ENCODE peak calls at places on chromosomes 5 and 9, in seven cellular contexts. I, H, E, Z, S, R and P are unnamed samples.

GRCh38 chr9:87342743-87343142 is 154.9 kb upstream of the DAPK1 start:
- DNase-seq in I (no peak), H (no peak), E (no peak), Z (peak), S (no peak), R (no peak), P (no peak)

GRCh38 chr5:107806271-107806670 is 135.5 kb upstream of the EFNA5 start:
- DNase-seq in I (peak), H (no peak), E (no peak), Z (no peak), S (no peak), R (no peak), P (no peak)

GRCh38 chr9:137240321-137240840 is 706 bp upstream of the TUBB4B start:
- DNase-seq in I (peak), H (peak), E (no peak), Z (peak), S (no peak), R (peak), P (peak)

GRCh38 chr9:127537014-127537413 is 75.1 kb upstream of the STXBP1 start:
- DNase-seq in I (no peak), H (no peak), E (no peak), Z (no peak), S (no peak), R (no peak), P (no peak)

GRCh38 chr5:144183254-144183889 is 12.7 kb downstream of the KCTD16 start:
- DNase-seq in I (no peak), H (no peak), E (no peak), Z (no peak), S (no peak), R (no peak), P (no peak)

GRCh38 chr5:113181853-113182490 is 205.4 kb downstream of the DCP2 start:
- DNase-seq in I (peak), H (no peak), E (no peak), Z (no peak), S (no peak), R (no peak), P (no peak)

GRCh38 chr5:960551-960950 is 48.1 kb upstream of the NKD2 start:
- DNase-seq in I (no peak), H (peak), E (no peak), Z (no peak), S (no peak), R (no peak), P (no peak)

GRCh38 chr5:167982-168660 is 23.2 kb upstream of the LRRC14B start:
- DNase-seq in I (peak), H (peak), E (no peak), Z (peak), S (no peak), R (no peak), P (no peak)

GRCh38 chr9:11749396-11749795 is 943.8 kb upstream of the TYRP1 start:
- DNase-seq in I (no peak), H (no peak), E (no peak), Z (no peak), S (no peak), R (no peak), P (no peak)

GRCh38 chr9:107447834-107448233 is 41.7 kb downstream of the KLF4 start:
- DNase-seq in I (no peak), H (no peak), E (no peak), Z (no peak), S (no peak), R (no peak), P (no peak)

GRCh38 chr9:38117646-38118045 is 48.6 kb upstream of the SHB start:
- DNase-seq in I (peak), H (peak), E (no peak), Z (no peak), S (no peak), R (no peak), P (no peak)

GRCh38 chr9:91789941-91790340 is 160.1 kb downstream of the ROR2 start:
- DNase-seq in I (no peak), H (no peak), E (no peak), Z (no peak), S (no peak), R (no peak), P (no peak)

GRCh38 chr5:72951850-72952468 is 3.9 kb upstream of the FCHO2 start:
- DNase-seq in I (no peak), H (no peak), E (no peak), Z (no peak), S (no peak), R (no peak), P (no peak)

GRCh38 chr5:61304611-61305369 is 27.3 kb upstream of the ZSWIM6 start:
- DNase-seq in I (no peak), H (peak), E (no peak), Z (no peak), S (no peak), R (no peak), P (no peak)

GRCh38 chr5:115179959-115180709 is 10.4 kb upstream of the TRIM36 start:
- DNase-seq in I (peak), H (peak), E (peak), Z (peak), S (no peak), R (no peak), P (no peak)

GRCh38 chr5:142969186-142969585 is 199.0 kb downstream of the ARHGAP26 start:
- DNase-seq in I (no peak), H (no peak), E (no peak), Z (no peak), S (no peak), R (no peak), P (no peak)

GRCh38 chr5:116573617-116574431 is 799 bp downstream of the SEMA6A start:
- DNase-seq in I (peak), H (peak), E (peak), Z (peak), S (no peak), R (no peak), P (no peak)

GRCh38 chr9:69899491-69899890 is 78.9 kb downstream of the CFAP95 start:
- DNase-seq in I (no peak), H (no peak), E (no peak), Z (no peak), S (no peak), R (no peak), P (no peak)

GRCh38 chr5:22678886-22679285 is 174.3 kb downstream of the CDH12 start:
- DNase-seq in I (peak), H (no peak), E (no peak), Z (no peak), S (no peak), R (no peak), P (no peak)

GRCh38 chr5:36600847-36601527 is 5.4 kb upstream of the SLC1A3 start:
- DNase-seq in I (no peak), H (no peak), E (no peak), Z (no peak), S (no peak), R (no peak), P (no peak)

GRCh38 chr5:77076961-77077820 is 9.9 kb downstream of the ZBED3 start:
- DNase-seq in I (peak), H (peak), E (peak), Z (peak), S (peak), R (peak), P (peak)

GRCh38 chr5:45189481-45189880 is 380.7 kb downstream of the MRPS30 start:
- DNase-seq in I (peak), H (no peak), E (no peak), Z (no peak), S (no peak), R (no peak), P (no peak)

GRCh38 chr5:141941307-141941706 is 16.7 kb downstream of the PCDH12 start:
- DNase-seq in I (no peak), H (no peak), E (no peak), Z (no peak), S (no peak), R (no peak), P (no peak)

GRCh38 chr5:102758576-102758975 is 3.5 kb downstream of the PAM start:
- DNase-seq in I (no peak), H (no peak), E (no peak), Z (no peak), S (no peak), R (no peak), P (no peak)

GRCh38 chr5:55816342-55816741 is 34.8 kb upstream of the IL31RA start:
- DNase-seq in I (no peak), H (no peak), E (no peak), Z (no peak), S (no peak), R (no peak), P (no peak)

GRCh38 chr5:157571357-157571827 is 4.2 kb downstream of the ADAM19 start:
- DNase-seq in I (no peak), H (no peak), E (no peak), Z (no peak), S (no peak), R (peak), P (no peak)

GRCh38 chr9:131310833-131311554 is 21.5 kb downstream of the PLPP7 start:
- DNase-seq in I (no peak), H (no peak), E (no peak), Z (no peak), S (peak), R (peak), P (peak)

GRCh38 chr9:4099961-4100360 is 199.9 kb downstream of the GLIS3 start:
- DNase-seq in I (no peak), H (no peak), E (no peak), Z (no peak), S (no peak), R (no peak), P (no peak)

GRCh38 chr5:111950660-111951059 is 193.7 kb upstream of the NREP start:
- DNase-seq in I (no peak), H (no peak), E (no peak), Z (no peak), S (no peak), R (no peak), P (no peak)

GRCh38 chr9:2673161-2673560 is 44.1 kb upstream of the KCNV2 start:
- DNase-seq in I (no peak), H (no peak), E (no peak), Z (no peak), S (no peak), R (no peak), P (no peak)

GRCh38 chr5:9654886-9655285 is 24.7 kb upstream of the TAS2R1 start:
- DNase-seq in I (no peak), H (no peak), E (no peak), Z (no peak), S (no peak), R (no peak), P (no peak)

GRCh38 chr5:89342106-89342876 is 459.3 kb upstream of the MEF2C start:
- DNase-seq in I (no peak), H (no peak), E (no peak), Z (no peak), S (no peak), R (no peak), P (no peak)

GRCh38 chr5:78647838-78648358 is 674 bp downstream of the LHFPL2 start:
- DNase-seq in I (peak), H (peak), E (no peak), Z (peak), S (no peak), R (no peak), P (no peak)

GRCh38 chr5:95823241-95823737 is 763 bp upstream of the GLRX start:
- DNase-seq in I (no peak), H (no peak), E (no peak), Z (no peak), S (no peak), R (no peak), P (no peak)

GRCh38 chr9:123928471-123929176 is 1.3 kb downstream of the DENND1A start:
- DNase-seq in I (no peak), H (no peak), E (no peak), Z (no peak), S (no peak), R (no peak), P (no peak)

GRCh38 chr5:174553556-174553955 is 170.8 kb upstream of the MSX2 start:
- DNase-seq in I (no peak), H (no peak), E (no peak), Z (no peak), S (no peak), R (no peak), P (no peak)

GRCh38 chr9:93094294-93095204 is 1.5 kb upstream of the CARD19 start:
- DNase-seq in I (no peak), H (peak), E (no peak), Z (peak), S (no peak), R (no peak), P (no peak)

GRCh38 chr5:39547548-39548154 is 122.9 kb upstream of the DAB2 start:
- DNase-seq in I (peak), H (no peak), E (peak), Z (peak), S (no peak), R (no peak), P (no peak)